ENCODE peak calls at places on chromosomes 7 and 10, in nine cellular contexts. One of them, this sample, is unnamed.

GRCh38 chr10:12418000-12418399 is 68.7 kb downstream of the CAMK1D start:
- DNase-seq in CD8-positive, alpha-beta memory T cell: no peak
- DNase-seq in left ventricle myocardium inferior: peak
- DNase-seq in MM.1S: no peak
- DNase-seq in ovary: peak
- DNase-seq in HCT116: no peak
- DNase-seq in brain microvascular endothelial cell: no peak
- DNase-seq in stomach: no peak
- DNase-seq in GM23338: no peak
- DNase-seq in this sample: peak

GRCh38 chr10:124912052-124912435 is 29.9 kb upstream of the ZRANB1 start:
- DNase-seq in ovary: no peak
- DNase-seq in GM23338: no peak
- DNase-seq in stomach: no peak
- DNase-seq in left ventricle myocardium inferior: no peak
- DNase-seq in CD8-positive, alpha-beta memory T cell: no peak
- DNase-seq in brain microvascular endothelial cell: no peak
- DNase-seq in MM.1S: no peak
- DNase-seq in HCT116: no peak
- DNase-seq in this sample: no peak

GRCh38 chr10:27736396-27736795 is 9.2 kb downstream of the MKX start:
- DNase-seq in ovary: no peak
- DNase-seq in GM23338: no peak
- DNase-seq in CD8-positive, alpha-beta memory T cell: no peak
- DNase-seq in stomach: no peak
- DNase-seq in brain microvascular endothelial cell: no peak
- DNase-seq in MM.1S: no peak
- DNase-seq in HCT116: no peak
- DNase-seq in left ventricle myocardium inferior: no peak
- DNase-seq in this sample: no peak

GRCh38 chr10:105434970-105435369 is 793.9 kb downstream of the SORCS3 start:
- DNase-seq in brain microvascular endothelial cell: no peak
- DNase-seq in CD8-positive, alpha-beta memory T cell: no peak
- DNase-seq in GM23338: no peak
- DNase-seq in ovary: no peak
- DNase-seq in HCT116: no peak
- DNase-seq in MM.1S: no peak
- DNase-seq in stomach: no peak
- DNase-seq in left ventricle myocardium inferior: no peak
- DNase-seq in this sample: no peak

GRCh38 chr7:112449353-112449752 is 907 bp upstream of the IFRD1 start:
- DNase-seq in stomach: peak
- DNase-seq in CD8-positive, alpha-beta memory T cell: no peak
- DNase-seq in brain microvascular endothelial cell: peak
- DNase-seq in left ventricle myocardium inferior: no peak
- DNase-seq in ovary: no peak
- DNase-seq in GM23338: no peak
- DNase-seq in HCT116: peak
- DNase-seq in MM.1S: no peak
- DNase-seq in this sample: no peak

GRCh38 chr7:22990588-22990949 is 23.4 kb downstream of the HYCC1 start:
- DNase-seq in MM.1S: no peak
- DNase-seq in stomach: no peak
- DNase-seq in brain microvascular endothelial cell: peak
- DNase-seq in HCT116: no peak
- DNase-seq in left ventricle myocardium inferior: no peak
- DNase-seq in CD8-positive, alpha-beta memory T cell: no peak
- DNase-seq in ovary: no peak
- DNase-seq in GM23338: no peak
- DNase-seq in this sample: no peak

GRCh38 chr7:73646785-73647724 is 20.6 kb upstream of the VPS37D start:
- DNase-seq in left ventricle myocardium inferior: no peak
- DNase-seq in brain microvascular endothelial cell: no peak
- DNase-seq in HCT116: no peak
- DNase-seq in MM.1S: no peak
- DNase-seq in stomach: no peak
- DNase-seq in CD8-positive, alpha-beta memory T cell: no peak
- DNase-seq in GM23338: no peak
- DNase-seq in ovary: no peak
- DNase-seq in this sample: no peak

GRCh38 chr7:141585592-141586510 is 34.6 kb downstream of the AGK start:
- DNase-seq in ovary: no peak
- DNase-seq in HCT116: no peak
- DNase-seq in brain microvascular endothelial cell: peak
- DNase-seq in MM.1S: no peak
- DNase-seq in stomach: no peak
- DNase-seq in CD8-positive, alpha-beta memory T cell: no peak
- DNase-seq in GM23338: no peak
- DNase-seq in left ventricle myocardium inferior: no peak
- DNase-seq in this sample: no peak

GRCh38 chr7:139355320-139355719 is 4.4 kb upstream of the LUC7L2 start:
- DNase-seq in HCT116: no peak
- DNase-seq in left ventricle myocardium inferior: no peak
- DNase-seq in CD8-positive, alpha-beta memory T cell: no peak
- DNase-seq in MM.1S: no peak
- DNase-seq in GM23338: no peak
- DNase-seq in stomach: no peak
- DNase-seq in brain microvascular endothelial cell: no peak
- DNase-seq in ovary: no peak
- DNase-seq in this sample: no peak

GRCh38 chr10:127860632-127861031 is 32.1 kb downstream of the CLRN3 start:
- DNase-seq in stomach: no peak
- DNase-seq in ovary: no peak
- DNase-seq in MM.1S: no peak
- DNase-seq in CD8-positive, alpha-beta memory T cell: no peak
- DNase-seq in left ventricle myocardium inferior: no peak
- DNase-seq in HCT116: no peak
- DNase-seq in GM23338: no peak
- DNase-seq in brain microvascular endothelial cell: no peak
- DNase-seq in this sample: no peak

GRCh38 chr10:43294241-43294658 is 27.4 kb upstream of the RASGEF1A start:
- DNase-seq in HCT116: no peak
- DNase-seq in brain microvascular endothelial cell: no peak
- DNase-seq in CD8-positive, alpha-beta memory T cell: peak
- DNase-seq in GM23338: no peak
- DNase-seq in left ventricle myocardium inferior: no peak
- DNase-seq in MM.1S: no peak
- DNase-seq in stomach: no peak
- DNase-seq in ovary: no peak
- DNase-seq in this sample: no peak

GRCh38 chr10:77417359-77417758 is 220.2 kb downstream of the KCNMA1 start:
- DNase-seq in HCT116: no peak
- DNase-seq in CD8-positive, alpha-beta memory T cell: no peak
- DNase-seq in left ventricle myocardium inferior: no peak
- DNase-seq in brain microvascular endothelial cell: no peak
- DNase-seq in ovary: no peak
- DNase-seq in MM.1S: no peak
- DNase-seq in GM23338: no peak
- DNase-seq in stomach: no peak
- DNase-seq in this sample: no peak

GRCh38 chr10:77417806-77418205 is 219.8 kb downstream of the KCNMA1 start:
- DNase-seq in brain microvascular endothelial cell: no peak
- DNase-seq in ovary: no peak
- DNase-seq in MM.1S: no peak
- DNase-seq in HCT116: no peak
- DNase-seq in left ventricle myocardium inferior: no peak
- DNase-seq in stomach: no peak
- DNase-seq in GM23338: no peak
- DNase-seq in CD8-positive, alpha-beta memory T cell: no peak
- DNase-seq in this sample: no peak

GRCh38 chr10:77418211-77418640 is 219.4 kb downstream of the KCNMA1 start:
- DNase-seq in left ventricle myocardium inferior: no peak
- DNase-seq in MM.1S: no peak
- DNase-seq in CD8-positive, alpha-beta memory T cell: no peak
- DNase-seq in GM23338: no peak
- DNase-seq in ovary: no peak
- DNase-seq in HCT116: no peak
- DNase-seq in brain microvascular endothelial cell: no peak
- DNase-seq in stomach: no peak
- DNase-seq in this sample: no peak

GRCh38 chr10:77415311-77415960 is 222.2 kb downstream of the KCNMA1 start:
- DNase-seq in brain microvascular endothelial cell: no peak
- DNase-seq in MM.1S: no peak
- DNase-seq in GM23338: no peak
- DNase-seq in ovary: no peak
- DNase-seq in CD8-positive, alpha-beta memory T cell: no peak
- DNase-seq in HCT116: no peak
- DNase-seq in left ventricle myocardium inferior: no peak
- DNase-seq in stomach: no peak
- DNase-seq in this sample: no peak

DNA sequence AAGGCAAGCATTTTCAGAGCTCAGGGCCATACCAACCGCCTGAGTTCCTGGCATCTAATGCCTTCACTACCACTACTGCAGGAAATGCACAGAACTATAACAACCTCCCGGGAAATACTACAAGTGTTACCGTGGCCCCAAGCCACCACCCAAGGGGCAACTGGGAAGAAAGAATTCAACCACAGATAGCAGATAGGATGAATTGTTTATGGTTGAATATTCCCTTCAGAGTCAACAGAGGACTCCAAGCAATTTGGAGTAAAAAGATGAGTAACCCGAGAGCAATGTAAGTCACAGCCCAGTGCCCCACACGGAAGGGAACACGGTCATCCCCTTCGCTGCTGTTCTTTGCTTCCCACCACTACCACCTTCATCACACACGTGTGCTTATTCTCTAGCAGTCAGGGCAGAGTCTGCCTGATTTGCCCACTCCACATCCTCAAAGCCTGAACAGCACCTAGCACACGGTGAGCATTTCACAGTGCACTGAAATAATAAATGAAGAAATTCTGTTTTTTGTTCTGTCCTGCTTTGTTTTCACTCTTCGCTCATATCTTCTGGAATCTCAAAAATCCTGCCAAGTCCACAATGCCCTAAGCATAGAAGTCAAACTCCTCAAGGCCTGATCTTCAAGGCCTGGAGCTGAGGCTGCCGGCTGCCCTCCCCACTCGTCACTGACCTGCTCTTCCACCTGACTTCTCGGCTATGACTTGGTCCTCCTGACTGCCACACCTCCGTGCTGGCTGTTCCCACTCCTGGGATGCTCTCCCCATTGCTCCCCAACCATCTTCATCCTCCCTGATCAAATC is 221.1 kb downstream of the KCNMA1 start:
- DNase-seq in left ventricle myocardium inferior: no peak
- DNase-seq in brain microvascular endothelial cell: peak
- DNase-seq in CD8-positive, alpha-beta memory T cell: no peak
- DNase-seq in HCT116: no peak
- DNase-seq in GM23338: no peak
- DNase-seq in MM.1S: no peak
- DNase-seq in stomach: no peak
- DNase-seq in ovary: no peak
- DNase-seq in this sample: no peak
- H3K27ac ChIP-seq in left ventricle myocardium inferior: no peak
- H3K27ac ChIP-seq in brain microvascular endothelial cell: peak
- H3K27ac ChIP-seq in CD8-positive, alpha-beta memory T cell: no peak
- H3K27ac ChIP-seq in HCT116: no peak
- H3K27ac ChIP-seq in GM23338: no peak
- H3K27ac ChIP-seq in MM.1S: no peak
- H3K27ac ChIP-seq in stomach: peak
- H3K27ac ChIP-seq in ovary: no peak
- H3K27ac ChIP-seq in this sample: no peak

GRCh38 chr7:44767912-44768662 is 19.4 kb downstream of the ZMIZ2 start:
- DNase-seq in ovary: peak
- DNase-seq in HCT116: no peak
- DNase-seq in GM23338: no peak
- DNase-seq in left ventricle myocardium inferior: peak
- DNase-seq in CD8-positive, alpha-beta memory T cell: no peak
- DNase-seq in MM.1S: peak
- DNase-seq in brain microvascular endothelial cell: no peak
- DNase-seq in stomach: peak
- DNase-seq in this sample: peak
- H3K27ac ChIP-seq in ovary: peak
- H3K27ac ChIP-seq in HCT116: no peak
- H3K27ac ChIP-seq in GM23338: peak
- H3K27ac ChIP-seq in left ventricle myocardium inferior: peak
- H3K27ac ChIP-seq in CD8-positive, alpha-beta memory T cell: peak
- H3K27ac ChIP-seq in MM.1S: no peak
- H3K27ac ChIP-seq in brain microvascular endothelial cell: no peak
- H3K27ac ChIP-seq in stomach: peak
- H3K27ac ChIP-seq in this sample: peak

DNA sequence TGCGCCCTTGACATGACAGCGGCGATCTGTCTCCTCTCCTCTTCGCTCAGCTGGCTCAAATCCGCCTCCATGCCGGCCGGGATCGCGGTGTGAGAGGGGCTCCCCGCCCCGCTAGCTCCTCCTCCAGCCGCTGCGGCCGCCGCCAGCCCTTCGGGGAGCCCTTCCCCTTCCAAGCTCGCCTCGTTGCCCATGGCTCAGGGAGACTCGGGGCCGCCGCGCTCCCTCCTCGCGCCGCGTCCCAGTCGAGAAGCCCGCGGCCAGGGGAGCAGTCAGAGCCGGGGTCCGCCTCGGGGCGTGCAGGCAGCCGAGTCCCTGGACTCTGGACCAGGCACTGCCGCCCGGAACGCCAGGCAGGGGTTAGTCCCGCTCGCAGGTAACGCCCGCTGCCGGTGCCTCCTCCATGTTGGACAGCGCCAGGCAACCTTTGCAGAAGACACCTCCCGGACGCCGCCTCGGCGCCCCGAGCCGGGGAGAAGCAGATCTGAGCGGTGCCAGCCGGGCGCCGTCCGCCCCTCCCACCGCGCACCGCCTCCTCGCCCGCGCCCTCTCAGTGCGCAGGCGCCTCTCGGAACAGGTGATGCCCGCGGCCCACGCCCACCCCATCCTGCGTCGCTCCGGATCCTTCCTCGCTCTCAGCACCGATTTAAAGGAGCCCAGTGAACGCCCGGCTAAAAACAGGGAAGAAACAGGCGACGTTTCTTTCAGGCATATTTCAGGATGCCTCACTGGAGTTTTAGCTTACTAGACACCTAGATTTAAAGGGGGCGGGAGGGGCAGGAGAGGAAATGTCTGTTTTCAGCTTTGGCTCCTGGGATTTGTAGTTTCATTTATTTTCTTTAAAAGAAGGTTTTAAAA is at the start of gene PCLO:
- DNase-seq in GM23338: peak
- DNase-seq in CD8-positive, alpha-beta memory T cell: no peak
- DNase-seq in ovary: peak
- DNase-seq in stomach: peak
- DNase-seq in HCT116: peak
- DNase-seq in MM.1S: peak
- DNase-seq in left ventricle myocardium inferior: peak
- DNase-seq in brain microvascular endothelial cell: peak
- DNase-seq in this sample: no peak
- H3K27ac ChIP-seq in GM23338: peak
- H3K27ac ChIP-seq in CD8-positive, alpha-beta memory T cell: no peak
- H3K27ac ChIP-seq in ovary: peak
- H3K27ac ChIP-seq in stomach: peak
- H3K27ac ChIP-seq in HCT116: peak
- H3K27ac ChIP-seq in MM.1S: peak
- H3K27ac ChIP-seq in left ventricle myocardium inferior: peak
- H3K27ac ChIP-seq in brain microvascular endothelial cell: no peak
- H3K27ac ChIP-seq in this sample: no peak

DNA sequence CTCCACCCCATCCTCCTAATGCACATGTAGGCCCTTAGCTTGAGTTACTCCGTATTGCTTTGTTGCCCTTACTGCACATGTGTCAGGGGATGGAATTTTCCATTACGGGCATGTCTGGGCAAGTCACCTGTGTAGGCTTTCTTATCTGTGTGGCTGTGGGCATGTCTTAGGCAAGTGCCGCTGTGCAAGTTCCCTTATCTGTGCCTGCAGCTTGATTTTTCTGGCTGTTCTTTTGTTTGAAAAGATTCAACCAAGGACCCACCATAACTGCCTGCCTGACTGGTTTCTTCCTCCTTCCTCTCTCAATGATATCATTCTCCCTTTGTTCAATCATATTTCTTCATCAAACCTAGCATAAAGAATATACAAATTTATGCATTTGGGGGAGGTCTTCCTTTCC is 88.5 kb downstream of the AKR1D1 start:
- DNase-seq in MM.1S: no peak
- DNase-seq in left ventricle myocardium inferior: no peak
- DNase-seq in brain microvascular endothelial cell: no peak
- DNase-seq in GM23338: peak
- DNase-seq in CD8-positive, alpha-beta memory T cell: no peak
- DNase-seq in HCT116: no peak
- DNase-seq in stomach: no peak
- DNase-seq in ovary: no peak
- DNase-seq in this sample: no peak
- H3K27ac ChIP-seq in MM.1S: no peak
- H3K27ac ChIP-seq in left ventricle myocardium inferior: no peak
- H3K27ac ChIP-seq in brain microvascular endothelial cell: no peak
- H3K27ac ChIP-seq in GM23338: peak
- H3K27ac ChIP-seq in CD8-positive, alpha-beta memory T cell: no peak
- H3K27ac ChIP-seq in HCT116: peak
- H3K27ac ChIP-seq in stomach: no peak
- H3K27ac ChIP-seq in ovary: no peak
- H3K27ac ChIP-seq in this sample: no peak

This sample was measured in tibial nerve.